ENCODE peak calls at places on chromosomes 7 and 10, in seven cellular contexts. O, I, F, B, L, G and T are unnamed samples.

GRCh38 chr7:68438016-68438415 is 1160.3 kb upstream of the AUTS2 start:
- DNase-seq in B (no peak), G (no peak), O (no peak), I (no peak), F (no peak), L (no peak), T (no peak)

GRCh38 chr7:45890902-45891461 is 2.7 kb downstream of the IGFBP1 start:
- DNase-seq in L (no peak), I (no peak), F (peak), O (peak), G (peak), B (peak), T (no peak)

GRCh38 chr7:157947504-157947903 is 610.7 kb downstream of the DNAJB6 start:
- DNase-seq in F (no peak), B (no peak), I (no peak), L (no peak), O (no peak), G (no peak), T (no peak)

GRCh38 chr10:31977440-31978157 is 49.0 kb upstream of the ARHGAP12 start:
- DNase-seq in I (no peak), G (no peak), F (no peak), B (peak), O (no peak), L (no peak), T (no peak)

GRCh38 chr7:27928001-27928400 is 188.0 kb downstream of the TAX1BP1 start:
- DNase-seq in G (no peak), B (no peak), F (no peak), I (no peak), O (no peak), L (no peak), T (no peak)

GRCh38 chr7:116395125-116395791 is 104.3 kb upstream of the CAV2 start:
- DNase-seq in G (no peak), L (no peak), B (no peak), I (no peak), F (peak), O (no peak), T (no peak)

GRCh38 chr7:102933763-102934162 is 21.0 kb downstream of the LRRC17 start:
- DNase-seq in F (no peak), L (no peak), I (peak), B (no peak), O (peak), G (no peak), T (no peak)

GRCh38 chr10:116127296-116127695 is 145.7 kb downstream of the GFRA1 start:
- DNase-seq in F (no peak), G (no peak), B (no peak), O (no peak), I (no peak), L (no peak), T (no peak)

GRCh38 chr10:71390921-71391690 is 5.6 kb upstream of the CDH23 start:
- DNase-seq in B (no peak), O (no peak), F (no peak), I (peak), G (no peak), L (no peak), T (no peak)

GRCh38 chr7:157228864-157229422 is 90.2 kb downstream of the UBE3C start:
- DNase-seq in I (no peak), L (no peak), G (peak), F (no peak), O (peak), B (peak), T (peak)

GRCh38 chr7:151665363-151665762 is 145.7 kb upstream of the RHEB start:
- DNase-seq in F (no peak), L (no peak), O (no peak), B (no peak), I (no peak), G (no peak), T (no peak)

GRCh38 chr7:80324032-80324431 is 187.8 kb downstream of the GNAT3 start:
- DNase-seq in I (no peak), B (no peak), O (no peak), F (no peak), G (no peak), L (no peak), T (peak)

GRCh38 chr10:29797616-29798015 is 162.8 kb upstream of the SVIL start:
- DNase-seq in I (no peak), B (no peak), L (no peak), G (no peak), O (no peak), F (no peak), T (no peak)

GRCh38 chr10:1454964-1455363 is 282.4 kb downstream of the ADARB2 start:
- DNase-seq in O (no peak), F (no peak), B (no peak), L (no peak), G (no peak), I (no peak), T (no peak)

GRCh38 chr10:25023278-25023677 is 6.9 kb downstream of the THNSL1 start:
- DNase-seq in O (no peak), B (no peak), L (no peak), F (no peak), G (no peak), I (no peak), T (no peak)

GRCh38 chr10:47458466-47459154 is 25.3 kb downstream of the ANXA8 start:
- DNase-seq in F (no peak), B (no peak), G (no peak), L (no peak), O (no peak), I (peak), T (no peak)

GRCh38 chr7:67551027-67551426 is 554.4 kb downstream of the TYW1 start:
- DNase-seq in F (no peak), O (no peak), L (no peak), I (no peak), G (no peak), B (no peak), T (no peak)

GRCh38 chr10:62077330-62078015 is 176.0 kb downstream of the ARID5B start:
- DNase-seq in I (no peak), G (no peak), F (no peak), B (no peak), O (no peak), L (no peak), T (no peak)

GRCh38 chr10:62075414-62075813 is 173.9 kb downstream of the ARID5B start:
- DNase-seq in L (no peak), I (no peak), G (no peak), F (no peak), O (no peak), B (no peak), T (no peak)

GRCh38 chr10:62075912-62076311 is 174.4 kb downstream of the ARID5B start:
- DNase-seq in G (no peak), F (no peak), B (no peak), L (no peak), O (no peak), I (no peak), T (no peak)

GRCh38 chr10:62079885-62080559 is 178.5 kb downstream of the ARID5B start:
- DNase-seq in G (no peak), L (peak), B (no peak), F (no peak), O (no peak), I (no peak), T (no peak)

GRCh38 chr10:62076872-62077271 is 175.4 kb downstream of the ARID5B start:
- DNase-seq in F (no peak), B (no peak), L (no peak), O (no peak), G (peak), I (no peak), T (peak)
- TF ChIP-seq JUND in F (no peak), B (no peak), L (no peak), O (peak), G (no peak), I (no peak), T (no peak)

GRCh38 chr7:74040101-74040790 is 12.3 kb downstream of the ELN start:
- DNase-seq in B (no peak), I (no peak), L (no peak), O (no peak), G (no peak), F (no peak), T (no peak)

GRCh38 chr7:74038194-74038961 is 10.4 kb downstream of the ELN start:
- DNase-seq in F (no peak), O (no peak), B (no peak), G (no peak), I (no peak), L (no peak), T (no peak)

GRCh38 chr7:74040791-74041520 is 13.0 kb downstream of the ELN start:
- DNase-seq in I (no peak), O (no peak), B (no peak), F (no peak), G (no peak), L (no peak), T (no peak)

GRCh38 chr7:74039337-74039736 is 11.4 kb downstream of the ELN start:
- DNase-seq in I (no peak), G (no peak), L (no peak), B (no peak), O (no peak), F (no peak), T (no peak)

DNA sequence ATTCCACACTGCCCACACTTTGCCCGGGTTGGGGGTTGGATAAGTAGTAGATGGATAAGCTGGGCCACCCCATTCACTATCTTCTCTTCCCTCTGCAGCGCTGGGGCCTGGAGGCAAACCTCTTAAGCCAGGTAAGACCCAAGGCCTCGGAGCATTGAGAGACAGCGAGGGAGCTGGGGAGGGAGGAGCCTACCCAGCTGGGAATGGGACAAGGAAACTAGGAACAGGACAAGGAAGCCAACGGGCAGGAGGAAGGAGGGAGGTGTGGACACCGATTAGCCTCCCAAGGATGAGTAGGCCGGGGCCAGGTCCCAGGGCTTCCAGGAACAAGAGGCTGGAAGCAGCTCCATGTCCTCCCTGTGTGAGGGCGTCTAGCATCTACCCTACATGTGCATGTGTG is 9.6 kb downstream of the ELN start:
- DNase-seq in I (no peak), L (no peak), O (no peak), F (no peak), G (no peak), B (no peak), T (no peak)
- TF ChIP-seq JUND in I (no peak), L (no peak), O (no peak), F (no peak), G (no peak), B (no peak), T (no peak)

GRCh38 chr10:6203331-6204062 is 765 bp downstream of the PFKFB3 start:
- DNase-seq in L (no peak), B (peak), O (peak), G (no peak), F (no peak), I (peak), T (peak)
- TF ChIP-seq JUND in L (no peak), B (no peak), O (no peak), G (no peak), F (no peak), I (no peak), T (no peak)

GRCh38 chr10:23820789-23821188 is 381.9 kb downstream of the OTUD1 start:
- DNase-seq in B (no peak), O (no peak), F (no peak), I (no peak), L (no peak), G (no peak), T (no peak)

GRCh38 chr10:23813687-23814086 is 374.8 kb downstream of the OTUD1 start:
- DNase-seq in F (no peak), B (no peak), L (no peak), G (no peak), I (no peak), O (no peak), T (no peak)

DNA sequence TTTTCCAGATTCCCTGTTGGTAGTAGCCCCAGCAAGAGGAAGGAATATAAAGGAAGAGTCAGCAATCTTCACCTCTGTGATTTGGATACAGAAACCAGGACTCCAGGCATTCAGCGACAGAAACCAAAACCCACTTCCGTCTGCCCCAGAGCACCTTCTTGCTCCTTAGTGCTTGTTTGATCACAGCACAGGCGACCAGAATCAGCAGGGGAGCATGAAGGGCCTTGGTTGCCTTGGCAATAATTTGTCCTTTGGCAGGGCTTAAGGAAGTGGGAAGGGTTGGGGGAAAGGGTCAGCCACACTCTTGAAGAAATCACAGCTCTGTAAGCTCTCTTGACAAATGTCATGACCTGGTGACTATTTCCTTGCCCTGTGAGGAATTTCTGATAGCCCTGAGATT is 379.6 kb downstream of the OTUD1 start:
- DNase-seq in F (no peak), I (no peak), B (no peak), G (no peak), O (no peak), L (no peak), T (no peak)
- TF ChIP-seq JUND in F (no peak), I (no peak), B (no peak), G (no peak), O (no peak), L (no peak), T (no peak)

DNA sequence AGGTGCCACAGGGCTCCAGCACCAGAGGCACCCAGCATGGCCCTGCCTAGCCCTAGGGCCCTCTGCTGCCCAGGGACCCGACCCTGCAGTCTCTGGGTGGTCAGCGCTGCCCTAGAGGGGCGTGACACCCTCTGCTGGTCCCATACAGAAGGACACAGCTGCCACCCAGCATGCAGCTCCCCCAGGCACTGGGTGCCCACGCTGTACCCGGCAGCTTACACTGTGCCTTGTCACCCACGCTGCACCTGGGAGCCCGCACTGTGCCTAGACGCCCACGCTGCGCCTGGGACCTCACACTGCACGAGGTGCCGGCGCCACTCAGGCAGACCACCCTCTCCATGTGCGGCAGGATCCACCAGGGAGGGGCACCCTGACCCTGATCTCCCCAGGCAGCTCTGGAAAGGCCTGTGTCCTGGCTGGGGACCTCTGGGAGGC is 55.2 kb downstream of the PWWP2B start:
- DNase-seq in L (no peak), F (no peak), G (no peak), O (no peak), I (no peak), B (no peak), T (no peak)
- TF ChIP-seq JUND in L (no peak), F (no peak), G (no peak), O (no peak), I (no peak), B (no peak), T (no peak)

GRCh38 chr10:36118289-36118688 is 476.2 kb upstream of the FZD8 start:
- DNase-seq in G (no peak), I (no peak), B (no peak), O (no peak), L (no peak), F (no peak), T (no peak)
- TF ChIP-seq JUND in G (no peak), I (no peak), B (no peak), O (no peak), L (no peak), F (no peak), T (no peak)

GRCh38 chr7:16644624-16644986 is 949 bp downstream of the ANKMY2 start:
- DNase-seq in B (peak), L (no peak), G (peak), O (no peak), F (no peak), I (no peak), T (peak)
- TF ChIP-seq JUND in B (peak), L (no peak), G (no peak), O (no peak), F (peak), I (no peak), T (no peak)

GRCh38 chr10:86799188-86799845 is 42.9 kb downstream of the BMPR1A start:
- DNase-seq in L (no peak), O (no peak), I (no peak), B (no peak), F (no peak), G (no peak), T (no peak)

GRCh38 chr10:86795353-86795752 is 38.9 kb downstream of the BMPR1A start:
- DNase-seq in L (no peak), O (peak), B (peak), I (no peak), F (peak), G (peak), T (peak)

GRCh38 chr10:86798030-86798429 is 41.6 kb downstream of the BMPR1A start:
- DNase-seq in F (no peak), L (no peak), O (no peak), B (no peak), G (no peak), I (no peak), T (no peak)

GRCh38 chr10:86801995-86802394 is 45.6 kb downstream of the BMPR1A start:
- DNase-seq in F (no peak), G (no peak), B (no peak), I (no peak), O (no peak), L (no peak), T (no peak)

GRCh38 chr10:86798636-86799035 is 42.2 kb downstream of the BMPR1A start:
- DNase-seq in F (no peak), B (no peak), L (peak), G (no peak), O (no peak), I (no peak), T (no peak)
- TF ChIP-seq JUND in F (no peak), B (no peak), L (no peak), G (no peak), O (no peak), I (no peak), T (no peak)